ENCODE peak calls at places on chromosomes 5 and 9, in five cellular contexts. One of them, this sample, is unnamed.

GRCh38 chr5:56481998-56482698 is 249.0 kb upstream of the ANKRD55 start:
- DNase-seq in Panc1: no peak
- DNase-seq in transverse colon: no peak
- DNase-seq in BJ: no peak
- DNase-seq in uterus: no peak
- DNase-seq in this sample: no peak

GRCh38 chr5:167993771-167994170 is 297.7 kb upstream of the WWC1 start:
- DNase-seq in BJ: no peak
- DNase-seq in uterus: no peak
- DNase-seq in transverse colon: no peak
- DNase-seq in Panc1: no peak
- DNase-seq in this sample: no peak

GRCh38 chr5:72525816-72526215 is 18.6 kb upstream of the ZNF366 start:
- DNase-seq in BJ: peak
- DNase-seq in Panc1: no peak
- DNase-seq in transverse colon: no peak
- DNase-seq in uterus: no peak
- DNase-seq in this sample: no peak

GRCh38 chr9:2616726-2617377 is 4.7 kb upstream of the VLDLR start:
- DNase-seq in BJ: no peak
- DNase-seq in uterus: no peak
- DNase-seq in Panc1: no peak
- DNase-seq in transverse colon: no peak
- DNase-seq in this sample: no peak

GRCh38 chr9:110131499-110131898 is 76.5 kb downstream of the C9orf152 start:
- DNase-seq in Panc1: no peak
- DNase-seq in BJ: no peak
- DNase-seq in transverse colon: no peak
- DNase-seq in uterus: no peak
- DNase-seq in this sample: no peak

GRCh38 chr9:2622361-2623045 is 916 bp downstream of the VLDLR start:
- DNase-seq in BJ: no peak
- DNase-seq in Panc1: no peak
- DNase-seq in transverse colon: peak
- DNase-seq in uterus: peak
- DNase-seq in this sample: peak

GRCh38 chr5:178376906-178377582 is 144.4 kb upstream of the PHYKPL start:
- DNase-seq in Panc1: no peak
- DNase-seq in uterus: no peak
- DNase-seq in transverse colon: no peak
- DNase-seq in BJ: no peak
- DNase-seq in this sample: no peak

GRCh38 chr5:157963761-157964160 is 104.8 kb upstream of the CLINT1 start:
- DNase-seq in transverse colon: no peak
- DNase-seq in BJ: no peak
- DNase-seq in Panc1: no peak
- DNase-seq in uterus: no peak
- DNase-seq in this sample: no peak

GRCh38 chr9:108162664-108163063 is 673.1 kb upstream of the KLF4 start:
- DNase-seq in transverse colon: no peak
- DNase-seq in BJ: peak
- DNase-seq in uterus: no peak
- DNase-seq in Panc1: no peak
- DNase-seq in this sample: no peak

GRCh38 chr9:131366745-131367401 is 27.0 kb upstream of the PRRC2B start:
- DNase-seq in Panc1: no peak
- DNase-seq in uterus: no peak
- DNase-seq in BJ: peak
- DNase-seq in transverse colon: peak
- DNase-seq in this sample: no peak

GRCh38 chr9:92482336-92482735 is at the start of gene ASPN:
- DNase-seq in BJ: peak
- DNase-seq in transverse colon: no peak
- DNase-seq in Panc1: no peak
- DNase-seq in uterus: no peak
- DNase-seq in this sample: no peak

GRCh38 chr5:160477266-160477970 is 55.8 kb downstream of the PTTG1 start:
- DNase-seq in uterus: no peak
- DNase-seq in transverse colon: no peak
- DNase-seq in Panc1: no peak
- DNase-seq in BJ: no peak
- DNase-seq in this sample: no peak

GRCh38 chr9:110939053-110939452 is 99.2 kb downstream of the LPAR1 start:
- DNase-seq in transverse colon: no peak
- DNase-seq in BJ: no peak
- DNase-seq in Panc1: no peak
- DNase-seq in uterus: no peak
- DNase-seq in this sample: no peak

GRCh38 chr5:95718203-95718602 is 12.9 kb upstream of the RHOBTB3 start:
- DNase-seq in Panc1: no peak
- DNase-seq in BJ: no peak
- DNase-seq in transverse colon: no peak
- DNase-seq in uterus: no peak
- DNase-seq in this sample: no peak

GRCh38 chr9:93597142-93597706 is 20.8 kb downstream of the PHF2 start:
- DNase-seq in Panc1: no peak
- DNase-seq in uterus: no peak
- DNase-seq in BJ: no peak
- DNase-seq in transverse colon: no peak
- DNase-seq in this sample: peak

GRCh38 chr9:112784020-112784788 is 33.6 kb downstream of the SNX30 start:
- DNase-seq in transverse colon: no peak
- DNase-seq in Panc1: no peak
- DNase-seq in BJ: no peak
- DNase-seq in uterus: no peak
- DNase-seq in this sample: no peak

GRCh38 chr5:179530069-179530998 is 20.0 kb upstream of the RUFY1 start:
- DNase-seq in transverse colon: peak
- DNase-seq in uterus: peak
- DNase-seq in BJ: no peak
- DNase-seq in Panc1: no peak
- DNase-seq in this sample: no peak
- TF ChIP-seq CTCF in transverse colon: peak
- TF ChIP-seq CTCF in uterus: peak
- TF ChIP-seq CTCF in BJ: peak
- TF ChIP-seq CTCF in Panc1: no peak
- TF ChIP-seq CTCF in this sample: peak

GRCh38 chr5:172175263-172175719 is 12.7 kb downstream of the STK10 start:
- DNase-seq in BJ: no peak
- DNase-seq in uterus: no peak
- DNase-seq in transverse colon: peak
- DNase-seq in Panc1: no peak
- DNase-seq in this sample: no peak
- H3K4me3 ChIP-seq in BJ: no peak
- H3K4me3 ChIP-seq in uterus: no peak
- H3K4me3 ChIP-seq in transverse colon: peak
- H3K4me3 ChIP-seq in Panc1: no peak
- H3K4me3 ChIP-seq in this sample: peak

DNA sequence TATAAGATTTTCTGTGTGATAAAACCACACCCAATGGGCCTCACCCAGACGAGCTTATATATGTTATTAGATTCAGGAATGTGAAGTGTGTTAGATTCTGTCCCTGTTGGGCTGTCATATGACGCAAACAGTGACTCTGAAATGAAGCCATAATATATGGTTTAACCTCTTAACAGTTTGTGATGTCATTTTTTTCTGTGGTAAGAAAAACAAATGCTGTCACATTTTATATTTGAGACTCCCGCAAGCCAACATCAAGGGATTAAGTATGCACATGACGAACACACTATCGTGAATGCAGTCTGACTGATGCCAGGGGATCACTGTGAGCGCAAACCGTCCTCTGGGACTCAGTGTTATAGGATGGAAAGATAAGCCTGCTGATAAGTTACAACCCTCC is 321.7 kb downstream of the SH3GL2 start:
- DNase-seq in Panc1: no peak
- DNase-seq in transverse colon: no peak
- DNase-seq in BJ: no peak
- DNase-seq in uterus: no peak
- DNase-seq in this sample: no peak
- TF ChIP-seq CTCF in Panc1: no peak
- TF ChIP-seq CTCF in transverse colon: no peak
- TF ChIP-seq CTCF in BJ: no peak
- TF ChIP-seq CTCF in uterus: no peak
- TF ChIP-seq CTCF in this sample: no peak

DNA sequence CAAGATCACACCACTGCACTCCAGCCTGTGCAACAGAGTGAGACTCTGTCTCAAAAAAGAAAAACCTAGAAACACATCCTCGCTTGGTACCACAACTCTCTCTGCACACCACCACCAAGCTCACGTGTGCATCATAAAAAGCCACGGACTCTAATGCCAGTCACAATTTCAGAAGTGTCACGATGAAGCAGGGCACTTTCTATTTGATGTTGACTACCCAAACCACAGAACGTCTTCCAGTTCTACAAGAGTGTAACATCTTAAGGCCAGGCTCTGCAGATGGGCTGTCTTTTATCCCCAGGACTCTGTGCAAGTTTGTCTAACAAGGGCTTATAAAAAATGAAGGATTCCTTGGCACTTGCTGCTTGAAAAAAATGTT is 22.9 kb downstream of the GFPT2 start:
- DNase-seq in transverse colon: no peak
- DNase-seq in Panc1: no peak
- DNase-seq in uterus: no peak
- DNase-seq in BJ: no peak
- DNase-seq in this sample: no peak
- H3K4me3 ChIP-seq in transverse colon: no peak
- H3K4me3 ChIP-seq in Panc1: no peak
- H3K4me3 ChIP-seq in uterus: no peak
- H3K4me3 ChIP-seq in BJ: no peak
- H3K4me3 ChIP-seq in this sample: no peak

DNA sequence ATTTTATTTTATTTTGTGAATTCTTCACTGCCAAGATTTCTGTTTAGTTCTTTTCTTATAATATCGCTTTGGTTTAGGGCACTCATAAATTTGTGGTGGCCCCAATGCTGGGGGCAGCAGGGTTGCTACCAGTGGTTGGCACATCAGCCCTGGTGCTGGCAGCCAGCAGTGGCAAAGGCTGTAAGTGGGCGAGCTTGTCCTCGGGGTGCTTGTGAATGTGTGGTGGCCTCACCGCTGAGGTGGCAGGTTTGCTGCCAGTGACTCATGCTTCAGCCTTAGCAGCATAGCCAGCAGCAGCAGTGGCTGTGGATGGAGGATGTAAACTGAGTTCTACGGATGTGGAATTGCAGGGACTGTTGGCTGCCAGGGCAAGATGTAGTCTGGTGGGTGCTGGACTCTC is 262.9 kb upstream of the DMAC1 start:
- DNase-seq in BJ: no peak
- DNase-seq in uterus: no peak
- DNase-seq in transverse colon: no peak
- DNase-seq in Panc1: no peak
- DNase-seq in this sample: no peak
- TF ChIP-seq CTCF in BJ: no peak
- TF ChIP-seq CTCF in uterus: no peak
- TF ChIP-seq CTCF in transverse colon: no peak
- TF ChIP-seq CTCF in Panc1: no peak
- TF ChIP-seq CTCF in this sample: no peak

GRCh38 chr9:37466037-37466709 is 923 bp upstream of the ZBTB5 start:
- DNase-seq in Panc1: peak
- DNase-seq in transverse colon: peak
- DNase-seq in BJ: peak
- DNase-seq in uterus: peak
- DNase-seq in this sample: peak

GRCh38 chr9:37468620-37469019 is 3.4 kb upstream of the ZBTB5 start:
- DNase-seq in Panc1: no peak
- DNase-seq in uterus: no peak
- DNase-seq in BJ: no peak
- DNase-seq in transverse colon: no peak
- DNase-seq in this sample: no peak

GRCh38 chr9:37476930-37477329 is 8.8 kb upstream of the POLR1E start:
- DNase-seq in uterus: no peak
- DNase-seq in Panc1: no peak
- DNase-seq in transverse colon: no peak
- DNase-seq in BJ: no peak
- DNase-seq in this sample: peak

GRCh38 chr9:37474438-37474837 is 9.2 kb upstream of the ZBTB5 start:
- DNase-seq in BJ: no peak
- DNase-seq in transverse colon: no peak
- DNase-seq in Panc1: no peak
- DNase-seq in uterus: no peak
- DNase-seq in this sample: no peak

GRCh38 chr9:37471942-37472679 is 6.9 kb upstream of the ZBTB5 start:
- DNase-seq in Panc1: peak
- DNase-seq in uterus: no peak
- DNase-seq in BJ: peak
- DNase-seq in transverse colon: no peak
- DNase-seq in this sample: no peak
- H3K4me3 ChIP-seq in Panc1: peak
- H3K4me3 ChIP-seq in uterus: peak
- H3K4me3 ChIP-seq in BJ: peak
- H3K4me3 ChIP-seq in transverse colon: peak
- H3K4me3 ChIP-seq in this sample: peak

DNA sequence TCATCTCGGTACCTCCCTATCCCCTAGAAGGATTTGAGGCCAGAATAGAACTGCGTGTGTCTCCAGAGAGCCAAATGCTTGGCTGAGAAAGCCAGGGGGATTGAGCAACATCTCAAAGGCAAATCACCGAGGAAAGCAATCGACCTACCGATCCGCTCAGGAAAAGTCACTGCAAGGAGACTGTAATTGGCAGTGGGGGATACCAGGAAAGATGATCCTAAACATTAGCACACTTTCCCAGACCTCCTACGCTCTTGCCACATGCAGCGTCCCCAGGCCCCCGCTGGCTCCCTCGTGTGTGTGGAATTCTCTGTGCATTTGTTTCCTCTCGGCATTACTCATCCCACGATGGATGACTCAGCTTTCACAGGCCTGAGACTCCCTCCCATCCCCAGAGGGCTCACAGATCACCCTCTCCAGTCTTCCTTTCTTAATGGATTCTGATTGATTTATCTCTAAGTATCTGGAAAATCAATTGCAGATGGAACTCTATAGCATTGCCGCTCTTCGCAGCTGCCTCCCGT is 82.2 kb upstream of the ICE1 start:
- DNase-seq in BJ: peak
- DNase-seq in transverse colon: peak
- DNase-seq in Panc1: peak
- DNase-seq in uterus: peak
- DNase-seq in this sample: peak
- TF ChIP-seq CTCF in BJ: peak
- TF ChIP-seq CTCF in transverse colon: no peak
- TF ChIP-seq CTCF in Panc1: no peak
- TF ChIP-seq CTCF in uterus: peak
- TF ChIP-seq CTCF in this sample: no peak

GRCh38 chr9:94865599-94866456 is 139.3 kb downstream of the AOPEP start:
- DNase-seq in Panc1: no peak
- DNase-seq in BJ: no peak
- DNase-seq in transverse colon: no peak
- DNase-seq in uterus: peak
- DNase-seq in this sample: no peak
- H3K4me3 ChIP-seq in Panc1: no peak
- H3K4me3 ChIP-seq in BJ: no peak
- H3K4me3 ChIP-seq in transverse colon: no peak
- H3K4me3 ChIP-seq in uterus: no peak
- H3K4me3 ChIP-seq in this sample: peak